ENCODE peak calls at places on chromosomes 11 and 22, in five cellular contexts. V, W, B, K and C are unnamed samples.

GRCh38 chr22:36379593-36380361 is 8.0 kb downstream of the MYH9 start:
- DNase-seq in W (no peak), K (no peak), B (no peak), V (no peak), C (no peak)

GRCh38 chr11:6096417-6096816 is 11.1 kb upstream of the OR56B4 start:
- DNase-seq in V (no peak), K (no peak), W (no peak), B (no peak), C (no peak)

GRCh38 chr11:71266114-71266833 is 13.9 kb upstream of the SHANK2 start:
- DNase-seq in B (no peak), W (no peak), V (no peak), K (no peak), C (no peak)

GRCh38 chr11:112977620-112978212 is 16.5 kb downstream of the NCAM1 start:
- DNase-seq in K (no peak), W (peak), V (no peak), B (no peak), C (no peak)

GRCh38 chr11:106974831-106975230 is 43.4 kb downstream of the GUCY1A2 start:
- DNase-seq in K (no peak), W (peak), V (no peak), B (no peak), C (no peak)

GRCh38 chr11:488579-488978 is 18.5 kb downstream of the RNH1 start:
- DNase-seq in K (no peak), B (no peak), V (no peak), W (no peak), C (no peak)

GRCh38 chr11:131977854-131978253 is 607.4 kb downstream of the NTM start:
- DNase-seq in V (no peak), B (no peak), W (peak), K (no peak), C (no peak)

GRCh38 chr11:17991799-17992433 is 20.9 kb downstream of the SERGEF start:
- DNase-seq in B (no peak), V (peak), W (peak), K (no peak), C (no peak)

GRCh38 chr11:118895093-118896039 is 11.7 kb downstream of the CXCR5 start:
- DNase-seq in K (no peak), V (no peak), B (no peak), W (no peak), C (no peak)

GRCh38 chr11:58573451-58574104 is 2.1 kb downstream of the LPXN start:
- DNase-seq in W (peak), B (peak), K (no peak), V (no peak), C (peak)

GRCh38 chr11:46273511-46274205 is 3.8 kb upstream of the CREB3L1 start:
- DNase-seq in W (peak), V (peak), B (no peak), K (no peak), C (no peak)

GRCh38 chr11:116590844-116591575 is 181.8 kb downstream of the BUD13 start:
- DNase-seq in V (no peak), W (no peak), B (no peak), K (no peak), C (no peak)

GRCh38 chr11:68371176-68372041 is 59.0 kb downstream of the LRP5 start:
- DNase-seq in W (peak), V (no peak), B (no peak), K (no peak), C (no peak)

GRCh38 chr11:47552086-47552580 is 799 bp downstream of the CELF1 start:
- DNase-seq in W (peak), B (no peak), V (peak), K (no peak), C (no peak)

GRCh38 chr22:50267591-50268390 is 2.4 kb downstream of the MAPK11 start:
- DNase-seq in B (peak), K (peak), W (peak), V (no peak), C (no peak)

GRCh38 chr11:119168471-119169271 is at the start of gene NLRX1:
- DNase-seq in V (peak), W (peak), K (peak), B (peak), C (peak)

GRCh38 chr22:16973591-16974297 is 34.3 kb downstream of the GAB4 start:
- DNase-seq in V (no peak), W (no peak), K (no peak), B (no peak), C (no peak)

GRCh38 chr11:11074686-11075370 is 217.0 kb upstream of the ZBED5 start:
- DNase-seq in K (peak), W (no peak), V (no peak), B (no peak), C (no peak)

GRCh38 chr11:11076276-11076675 is 218.4 kb upstream of the ZBED5 start:
- DNase-seq in W (no peak), B (no peak), V (no peak), K (no peak), C (no peak)

GRCh38 chr11:11076879-11077278 is 219.0 kb upstream of the ZBED5 start:
- DNase-seq in V (no peak), B (no peak), K (no peak), W (no peak), C (no peak)

GRCh38 chr11:11073996-11074395 is 216.1 kb upstream of the ZBED5 start:
- DNase-seq in V (no peak), B (no peak), K (peak), W (no peak), C (no peak)

DNA sequence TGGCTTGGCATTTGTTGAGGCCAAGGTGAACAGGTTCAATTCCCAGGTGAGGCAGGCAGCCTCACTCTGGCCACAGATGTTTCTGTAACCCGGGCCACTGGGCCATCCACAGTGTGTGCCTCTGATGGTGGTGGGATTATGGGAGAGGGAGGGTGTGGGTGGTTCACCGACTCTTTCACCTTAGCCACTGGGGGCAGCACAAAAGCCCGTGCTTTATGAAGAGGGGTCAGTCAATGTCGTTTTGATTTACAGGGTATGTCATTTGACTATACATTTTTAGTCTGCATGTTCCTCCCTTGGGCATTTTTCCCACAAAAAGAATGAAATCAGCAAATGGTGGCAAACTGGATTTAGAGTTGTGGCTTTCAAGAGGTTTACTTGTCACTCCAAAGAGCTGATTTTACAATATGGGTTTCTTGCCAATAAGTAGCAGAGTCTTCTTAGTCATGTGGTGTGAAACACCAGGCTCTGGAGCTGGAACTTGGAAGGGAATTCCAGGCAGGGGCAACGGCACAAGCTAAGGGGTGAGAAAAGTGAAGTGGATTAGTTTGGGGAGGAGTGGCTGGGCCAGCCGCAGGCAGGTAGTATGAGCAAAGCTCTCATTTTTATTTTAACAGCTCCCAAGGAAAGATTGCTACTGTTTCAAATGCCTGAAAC is 217.8 kb upstream of the ZBED5 start:
- DNase-seq in K (no peak), B (no peak), W (no peak), V (no peak), C (no peak)
- TF ChIP-seq CTCF in K (no peak), B (no peak), W (no peak), V (no peak), C (no peak)

GRCh38 chr11:111851636-111852035 is 19.7 kb downstream of the ALG9 start:
- DNase-seq in V (peak), W (peak), K (no peak), B (no peak), C (no peak)
- TF ChIP-seq CTCF in V (peak), W (peak), K (peak), B (peak), C (no peak)

GRCh38 chr22:25061134-25061533 is 108.6 kb downstream of the KIAA1671 start:
- DNase-seq in V (no peak), K (no peak), W (no peak), B (no peak), C (no peak)
- TF ChIP-seq CTCF in V (no peak), K (no peak), W (no peak), B (no peak), C (no peak)

DNA sequence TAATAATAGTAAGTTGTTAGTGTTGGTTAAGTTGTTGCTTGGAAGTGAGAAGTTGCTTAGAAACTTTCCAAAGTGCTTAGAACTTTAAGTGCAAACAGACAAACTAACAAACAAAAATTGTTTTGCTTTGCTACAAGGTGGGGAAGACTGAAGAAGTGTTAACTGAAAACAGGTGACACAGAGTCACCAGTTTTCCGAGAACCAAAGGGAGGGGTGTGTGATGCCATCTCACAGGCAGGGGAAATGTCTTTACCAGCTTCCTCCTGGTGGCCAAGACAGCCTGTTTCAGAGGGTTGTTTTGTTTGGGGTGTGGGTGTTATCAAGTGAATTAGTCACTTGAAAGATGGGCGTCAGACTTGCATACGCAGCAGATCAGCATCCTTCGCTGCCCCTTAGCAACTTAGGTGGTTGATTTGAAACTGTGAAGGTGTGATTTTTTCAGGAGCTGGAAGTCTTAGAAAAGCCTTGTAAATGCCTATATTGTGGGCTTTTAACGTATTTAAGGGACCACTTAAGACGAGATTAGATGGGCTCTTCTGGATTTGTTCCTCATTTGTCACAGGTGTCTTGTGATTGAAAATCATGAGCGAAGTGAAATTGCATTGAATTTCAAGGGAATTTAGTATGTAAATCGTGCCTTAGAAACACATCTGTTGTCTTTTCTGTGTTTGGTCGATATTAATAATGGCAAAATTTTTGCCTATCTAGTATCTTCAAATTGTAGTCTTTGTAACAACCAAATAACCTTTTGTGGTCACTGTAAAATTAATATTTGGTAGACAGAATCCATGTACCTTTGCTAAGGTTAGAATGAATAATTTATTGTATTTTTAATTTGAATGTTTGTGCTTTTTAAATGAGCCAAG is 2.7 kb downstream of the NEAT1 start:
- DNase-seq in V (no peak), K (peak), B (peak), W (peak), C (no peak)
- TF ChIP-seq CTCF in V (no peak), K (no peak), B (no peak), W (no peak), C (no peak)

GRCh38 chr11:77062924-77063323 is 3.8 kb upstream of the CAPN5 start:
- DNase-seq in W (no peak), B (no peak), V (no peak), K (no peak), C (no peak)
- TF ChIP-seq CTCF in W (no peak), B (no peak), V (peak), K (no peak), C (no peak)

DNA sequence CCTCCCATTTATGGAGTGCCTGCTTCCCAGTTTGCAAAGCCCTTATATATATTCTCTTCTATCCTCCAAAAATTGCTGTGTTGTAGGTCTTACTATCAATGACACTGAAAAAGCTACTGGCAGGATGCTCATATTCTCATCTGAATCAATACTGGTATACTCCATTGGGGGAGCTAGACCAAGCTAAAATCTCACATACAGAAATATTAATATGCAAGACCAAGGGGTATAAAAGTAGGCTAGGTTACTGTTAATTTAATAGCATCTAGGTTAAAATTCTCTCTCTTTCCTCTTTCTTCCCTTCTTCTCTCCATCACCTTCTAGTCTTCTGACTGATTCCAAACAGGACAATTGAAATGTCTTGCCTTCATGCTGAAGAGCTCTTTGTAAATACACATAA is 17.1 kb upstream of the BDNF start:
- DNase-seq in V (no peak), K (no peak), B (no peak), W (no peak), C (no peak)
- TF ChIP-seq CTCF in V (no peak), K (no peak), B (no peak), W (peak), C (no peak)